ENCODE peak calls at places on chromosomes 2 and 18, in four cellular contexts. F is mesendoderm, T is IMR-90, S is adrenal gland. A is an unnamed sample.
A peak's percentile ranks its signal among the peaks of the same experiment; 100 is the strongest.

GRCh38 chr2:114550895-114551793 is 108.7 kb downstream of the DPP10 start:
- DNase-seq in F (peak; percentile 77), T (peak; percentile 50), S (peak; percentile 81), A (peak; percentile 67)

GRCh38 chr2:26114144-26114543 is 58.7 kb upstream of the GAREM2 start:
- DNase-seq in F (no peak), T (peak; percentile 27), S (no peak), A (no peak)

GRCh38 chr2:160076239-160076638 is 13.8 kb upstream of the PLA2R1 start:
- DNase-seq in F (no peak), T (no peak), S (no peak), A (no peak)

GRCh38 chr2:147006724-147007123 is 838.1 kb upstream of the ACVR2A start:
- DNase-seq in F (no peak), T (no peak), S (no peak), A (peak; percentile 27)

GRCh38 chr2:134155134-134155533 is 98.7 kb upstream of the MGAT5 start:
- DNase-seq in F (no peak), T (no peak), S (no peak), A (no peak)

GRCh38 chr2:188902906-188903305 is 71.3 kb upstream of the COL3A1 start:
- DNase-seq in F (no peak), T (peak; percentile 50), S (no peak), A (no peak)

GRCh38 chr2:151849413-151850010 is 21.3 kb upstream of the ARL5A start:
- DNase-seq in F (no peak), T (no peak), S (no peak), A (no peak)

GRCh38 chr2:73987109-73987947 is 2.6 kb downstream of the TET3 start:
- DNase-seq in F (no peak), T (peak; percentile 62), S (no peak), A (no peak)

GRCh38 chr2:141641462-141641861 is 489.4 kb downstream of the LRP1B start:
- DNase-seq in F (no peak), T (peak; percentile 7), S (no peak), A (no peak)

GRCh38 chr2:71603851-71604708 is 150.7 kb downstream of the DYSF start:
- DNase-seq in F (no peak), T (no peak), S (no peak), A (no peak)
- H3K4me3 ChIP-seq in F (no peak overlapping the region), T (no peak overlapping the region), S (no peak overlapping the region), A (no peak overlapping the region)

DNA sequence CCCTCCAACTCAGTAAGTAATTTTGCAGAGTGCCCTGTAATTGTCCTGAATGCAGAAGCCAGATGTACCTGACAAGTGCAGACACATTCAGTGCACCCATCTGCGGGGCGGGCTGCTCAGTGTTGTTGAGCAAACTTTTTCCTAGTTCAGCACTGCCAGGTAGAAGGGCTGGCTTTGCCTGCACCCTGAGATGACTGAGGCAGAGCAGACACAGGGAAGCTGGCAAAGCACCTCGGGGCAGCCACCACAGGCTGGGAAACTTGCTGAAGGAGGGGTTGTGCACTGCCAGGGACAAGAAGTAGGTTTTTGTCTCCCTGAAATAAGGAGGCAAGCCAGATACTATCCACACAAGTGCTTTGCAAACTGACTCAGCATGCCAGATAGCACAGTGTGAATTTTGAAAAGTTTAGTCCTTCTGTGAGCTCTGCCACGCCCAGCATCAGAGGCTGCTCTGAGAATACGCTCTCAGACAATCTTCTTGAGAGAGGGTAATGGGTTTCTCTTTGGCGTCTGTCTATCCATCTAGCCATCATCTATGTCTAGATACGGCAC is 62.3 kb downstream of the SOWAHC start:
- DNase-seq in F (no peak), T (no peak), S (no peak), A (no peak)
- H3K27ac ChIP-seq in F (no peak overlapping the region), T (no peak overlapping the region), S (no peak overlapping the region), A (no peak overlapping the region)

GRCh38 chr2:85766214-85766613 is 12.4 kb downstream of the ATOH8 start:
- DNase-seq in F (no peak), T (no peak), S (no peak), A (no peak)
- H3K4me1 ChIP-seq in F (peaks cover 21% of the 10 kb centered on the region), T (peaks cover 26% of the 10 kb centered on the region), S (peaks cover 6% of the 10 kb centered on the region), A (peaks cover 95% of the 10 kb centered on the region)

DNA sequence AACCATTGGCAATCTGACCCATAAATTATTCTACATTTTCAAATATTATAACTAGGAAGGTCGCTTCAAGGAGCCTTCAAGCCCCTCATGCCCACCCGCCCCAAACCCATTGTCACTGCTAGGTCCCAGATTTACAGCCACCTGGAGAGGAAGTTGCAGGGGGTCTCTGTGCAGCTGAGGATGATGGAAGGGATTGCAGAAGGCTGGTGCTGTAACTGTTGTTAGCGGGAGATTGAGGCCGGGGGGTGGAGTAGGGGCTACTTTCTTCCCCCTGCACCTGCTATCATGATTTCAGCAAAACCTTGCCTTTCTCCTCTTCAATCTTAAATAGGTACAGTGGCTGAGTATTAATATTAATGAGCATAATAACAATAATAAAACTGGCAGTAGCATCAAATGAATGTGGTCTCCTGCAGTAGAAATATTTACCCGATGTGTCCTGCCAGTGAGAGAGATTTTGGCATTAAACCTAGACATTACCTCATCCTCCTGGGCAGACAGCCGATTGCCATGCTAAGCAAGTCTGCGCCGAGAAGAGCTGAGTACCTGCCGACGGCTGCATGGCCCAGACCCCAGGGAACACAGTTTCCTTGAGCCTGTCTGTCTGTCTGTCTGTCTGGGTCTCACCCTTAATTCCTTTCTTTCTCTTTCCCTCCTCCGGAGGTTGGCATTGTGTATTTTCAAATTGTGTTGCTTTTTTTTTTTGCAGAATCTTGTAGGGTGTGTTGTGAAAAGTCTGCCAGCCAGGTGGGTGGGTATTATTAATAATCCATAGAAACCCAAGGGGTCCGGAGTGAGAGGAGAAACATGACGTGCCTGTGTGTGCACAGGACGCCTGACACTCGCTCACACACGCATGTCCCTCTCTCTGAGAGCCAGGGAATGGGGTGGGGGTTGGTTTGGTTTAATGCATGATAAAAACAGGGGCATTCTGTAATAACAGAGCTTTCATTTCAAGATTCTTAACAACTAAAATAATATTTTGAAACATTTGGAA is 225.2 kb downstream of the FAM210A start:
- DNase-seq in F (peak; percentile 76), T (peak; percentile 45), S (peak; percentile 74), A (no peak)
- H3K4me3 ChIP-seq in F (no peak overlapping the region), T (no peak overlapping the region), S (no peak overlapping the region), A (no peak overlapping the region)

DNA sequence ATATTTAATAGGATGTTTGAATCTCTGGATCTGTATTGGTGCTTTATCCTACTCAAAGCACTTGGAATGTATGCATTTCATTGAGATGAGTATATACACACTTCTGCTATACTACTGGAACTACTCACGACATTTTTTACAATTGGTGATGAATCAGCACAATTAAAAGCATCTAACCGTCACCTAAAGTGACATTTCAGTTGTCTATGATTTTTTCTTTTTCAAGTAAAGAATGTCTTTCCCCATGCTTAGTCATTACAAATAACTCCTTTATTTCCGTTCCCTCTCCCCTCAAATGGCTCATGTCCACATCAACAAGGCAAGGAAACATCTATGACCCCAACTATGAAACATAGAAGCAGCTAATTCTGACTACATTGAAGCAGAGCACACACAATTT is 77.3 kb downstream of the CLIP4 start:
- DNase-seq in F (no peak), T (peak; percentile 41), S (no peak), A (no peak)
- H3K27ac ChIP-seq in F (no peak overlapping the region), T (no peak overlapping the region), S (no peak overlapping the region), A (no peak overlapping the region)

DNA sequence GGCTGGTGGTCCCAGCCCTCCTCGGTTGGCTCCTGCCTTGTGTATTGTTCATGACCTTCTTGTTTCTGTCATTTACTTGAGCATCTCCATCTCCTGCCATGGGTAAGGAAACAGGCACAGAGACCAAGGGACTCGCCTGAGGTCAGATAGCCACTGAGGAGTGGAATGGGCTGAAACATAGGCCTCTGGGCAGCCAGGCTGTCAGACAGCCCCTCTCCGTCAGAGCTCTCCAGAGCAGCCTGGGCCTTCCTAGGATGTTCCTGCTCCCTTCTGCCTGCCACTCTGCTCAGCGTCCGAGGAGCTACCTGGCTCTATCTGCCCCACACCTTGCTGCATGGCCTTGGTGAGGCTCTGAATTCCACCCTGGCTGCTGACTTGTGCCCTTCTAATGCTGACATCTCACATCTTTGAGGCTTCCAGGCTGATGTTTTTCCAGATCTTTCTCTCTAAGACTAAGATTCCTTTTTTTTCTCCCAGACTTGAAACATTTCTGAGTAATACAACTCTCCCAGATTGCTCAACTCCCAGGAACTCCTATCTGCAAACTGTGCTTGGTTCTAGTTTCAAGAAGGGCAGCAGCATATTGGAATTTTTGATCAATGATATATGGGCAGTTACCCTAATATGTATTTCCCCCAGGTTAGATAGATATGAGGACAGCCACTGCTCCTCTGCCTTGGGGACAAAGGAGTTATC is 67.7 kb downstream of the MCFD2 start:
- DNase-seq in F (no peak), T (peak; percentile 90), S (no peak), A (no peak)
- H3K4me1 ChIP-seq in F (no peaks in the 10 kb centered on the region), T (peaks cover 52% of the 10 kb centered on the region), S (peaks cover 61% of the 10 kb centered on the region), A (peaks cover 28% of the 10 kb centered on the region)

GRCh38 chr2:201883559-201883958 is 77.2 kb downstream of the CDK15 start:
- DNase-seq in F (no peak), T (no peak), S (peak; percentile 27), A (no peak)
- H3K4me3 ChIP-seq in F (no peak overlapping the region), T (no peak overlapping the region), S (no peak overlapping the region), A (no peak overlapping the region)